ENCODE peak calls at places on chromosomes 12 and 14, in eight cellular contexts. J is neural progenitor cell, T is kidney epithelial cell, R is left ventricle myocardium inferior, W is upper lobe of right lung, Z is thoracic aorta, M is IMR-90, O is endodermal cell. I is an unnamed sample.
A peak's percentile ranks its signal among the peaks of the same experiment; 100 is the strongest.

GRCh38 chr12:57904848-57905811 is 36.2 kb upstream of the ATP23 start:
- DNase-seq in M (peak; percentile 88), T (peak; percentile 47), Z (peak; percentile 47), O (peak; percentile 99), W (peak; percentile 87), J (peak; percentile 93), R (peak; percentile 81), I (peak; percentile 55)

GRCh38 chr12:93959657-93960056 is 188.7 kb upstream of the PLXNC1 start:
- DNase-seq in M (peak; percentile 15), J (no peak), T (no peak), W (no peak), Z (no peak), R (no peak), O (no peak), I (no peak)

GRCh38 chr14:52314521-52315354 is 626 bp downstream of the PTGER2 start:
- DNase-seq in T (no peak), R (peak; percentile 26), M (peak; percentile 32), J (peak; percentile 36), Z (no peak), W (peak; percentile 74), O (peak; percentile 79), I (peak; percentile 31)

GRCh38 chr12:55685671-55686070 is 22.0 kb downstream of the ITGA7 start:
- DNase-seq in Z (no peak), M (no peak), O (no peak), J (no peak), R (no peak), W (peak; percentile 42), T (no peak), I (no peak)

GRCh38 chr12:132393245-132393795 is 63.9 kb upstream of the GALNT9 start:
- DNase-seq in J (no peak), R (no peak), T (no peak), W (peak; percentile 52), Z (no peak), M (no peak), O (no peak), I (no peak)

GRCh38 chr12:78929075-78929418 is 64.5 kb downstream of the SYT1 start:
- DNase-seq in T (no peak), R (no peak), W (no peak), J (no peak), M (no peak), Z (no peak), O (no peak), I (no peak)

GRCh38 chr12:54215990-54216579 is 27.3 kb upstream of the SMUG1 start:
- DNase-seq in R (peak; percentile 19), T (no peak), O (peak; percentile 67), J (no peak), W (peak; percentile 67), Z (no peak), M (no peak), I (peak; percentile 67)

GRCh38 chr14:37232907-37233481 is 35.3 kb downstream of the MIPOL1 start:
- DNase-seq in R (no peak), M (peak; percentile 69), O (no peak), T (no peak), W (no peak), J (peak; percentile 48), Z (no peak), I (no peak)

GRCh38 chr12:76762556-76762955 is 1.4 kb upstream of the ZDHHC17 start:
- DNase-seq in J (peak; percentile 89), T (no peak), W (no peak), M (no peak), R (no peak), Z (no peak), O (peak; percentile 84), I (no peak)

GRCh38 chr14:22483863-22484593 is 105.0 kb downstream of the DAD1 start:
- DNase-seq in Z (no peak), O (no peak), T (no peak), J (no peak), R (no peak), W (no peak), M (no peak), I (no peak)

GRCh38 chr14:62162998-62163589 is 400.9 kb downstream of the SNAPC1 start:
- DNase-seq in W (no peak), O (peak; percentile 70), M (peak; percentile 56), R (no peak), J (peak; percentile 72), T (peak; percentile 7), Z (no peak), I (no peak)

GRCh38 chr12:64701283-64701682 is 57.9 kb downstream of the GNS start:
- DNase-seq in J (peak; percentile 41), T (no peak), R (no peak), O (no peak), Z (no peak), M (no peak), W (no peak), I (no peak)

GRCh38 chr12:124057691-124058090 is 84.7 kb downstream of the ZNF664 start:
- DNase-seq in J (no peak), Z (no peak), M (no peak), T (no peak), O (no peak), R (no peak), W (no peak), I (no peak)

GRCh38 chr12:13135336-13136178 is 32.1 kb upstream of the GSG1 start:
- DNase-seq in T (peak; percentile 89), R (no peak), W (peak; percentile 93), J (no peak), Z (peak; percentile 38), M (peak; percentile 83), O (peak; percentile 86), I (no peak)

GRCh38 chr12:106179086-106179485 is 40.3 kb upstream of the NUAK1 start:
- DNase-seq in W (no peak), M (no peak), O (peak; percentile 24), T (no peak), J (peak; percentile 36), Z (no peak), R (no peak), I (no peak)

GRCh38 chr12:87518508-87518907 is 510.7 kb downstream of the C12orf50 start:
- DNase-seq in J (no peak), T (no peak), W (no peak), R (no peak), M (no peak), Z (no peak), O (no peak), I (no peak)

GRCh38 chr14:104680056-104680805 is 9.2 kb upstream of the INF2 start:
- DNase-seq in O (peak; percentile 78), M (peak; percentile 85), W (peak; percentile 63), Z (no peak), T (peak; percentile 48), R (peak; percentile 23), J (no peak), I (no peak)

GRCh38 chr14:66240112-66240511 is 246.1 kb upstream of the CCDC196 start:
- DNase-seq in M (no peak), O (no peak), W (no peak), R (no peak), Z (no peak), J (no peak), T (no peak), I (no peak)

GRCh38 chr14:104431351-104431928 is 148.1 kb upstream of the C14orf180 start:
- DNase-seq in J (no peak), M (no peak), Z (no peak), W (no peak), O (peak; percentile 22), T (no peak), R (no peak), I (no peak)

GRCh38 chr12:48934312-48934706 is 9.0 kb upstream of the FKBP11 start:
- DNase-seq in Z (no peak), O (peak; percentile 64), J (no peak), M (no peak), W (no peak), R (no peak), T (no peak), I (no peak)
- TF ChIP-seq CTCF in Z (no peak), O (peak; percentile 62), J (peak; percentile 43), M (peak; percentile 22), W (peak; percentile 13), R (peak; percentile 39), T (peak; percentile 34), I (peak; percentile 33)

GRCh38 chr12:109613611-109614455 is 40.2 kb downstream of the MVK start:
- DNase-seq in J (peak; percentile 60), O (peak; percentile 75), M (no peak), T (no peak), W (no peak), R (no peak), Z (no peak), I (no peak)
- H3K27me3 ChIP-seq in J (no peaks in the 10 kb centered on the region), O (no peaks in the 10 kb centered on the region), M (peaks cover 71% of the 10 kb centered on the region), T (peaks cover 63% of the 10 kb centered on the region), W (peaks cover 29% of the 10 kb centered on the region), R (peaks cover 74% of the 10 kb centered on the region), Z (no peaks in the 10 kb centered on the region), I (peaks cover 4% of the 10 kb centered on the region)

DNA sequence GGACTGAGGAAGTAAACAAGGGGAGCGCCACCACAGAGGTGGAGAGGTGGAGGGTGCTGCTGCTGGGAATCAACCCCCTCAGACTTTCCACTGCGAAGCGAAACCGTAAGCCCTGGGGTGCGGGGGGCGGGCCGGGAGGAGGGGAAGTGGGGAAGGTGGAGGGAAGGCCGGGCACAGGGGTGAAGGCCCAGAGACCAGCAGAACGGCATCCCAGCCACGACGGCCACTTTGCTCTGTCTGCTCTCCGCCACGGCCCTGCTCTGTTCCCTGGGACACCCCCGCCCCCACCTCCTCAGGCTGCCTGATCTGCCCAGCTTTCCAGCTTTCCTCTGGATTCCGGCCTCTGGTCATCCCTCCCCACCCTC is at the start of gene LAG3:
- DNase-seq in R (no peak), Z (no peak), O (peak; percentile 62), T (no peak), W (no peak), M (no peak), J (no peak), I (no peak)
- H3K36me3 ChIP-seq in R (peaks cover 13% of the 10 kb centered on the region), Z (peaks cover 22% of the 10 kb centered on the region), O (peaks cover 32% of the 10 kb centered on the region), T (peaks cover 2% of the 10 kb centered on the region), W (peaks cover 14% of the 10 kb centered on the region), M (peaks cover 17% of the 10 kb centered on the region), J (peaks cover 5% of the 10 kb centered on the region), I (no peaks in the 10 kb centered on the region)

GRCh38 chr12:22173154-22173553 is 127.1 kb downstream of the CMAS start:
- DNase-seq in O (no peak), T (no peak), R (no peak), Z (no peak), J (no peak), M (no peak), W (no peak), I (no peak)
- TF ChIP-seq CTCF in O (peak; percentile 33), T (no peak), R (no peak), Z (no peak), J (peak; percentile 11), M (no peak), W (no peak), I (no peak)

DNA sequence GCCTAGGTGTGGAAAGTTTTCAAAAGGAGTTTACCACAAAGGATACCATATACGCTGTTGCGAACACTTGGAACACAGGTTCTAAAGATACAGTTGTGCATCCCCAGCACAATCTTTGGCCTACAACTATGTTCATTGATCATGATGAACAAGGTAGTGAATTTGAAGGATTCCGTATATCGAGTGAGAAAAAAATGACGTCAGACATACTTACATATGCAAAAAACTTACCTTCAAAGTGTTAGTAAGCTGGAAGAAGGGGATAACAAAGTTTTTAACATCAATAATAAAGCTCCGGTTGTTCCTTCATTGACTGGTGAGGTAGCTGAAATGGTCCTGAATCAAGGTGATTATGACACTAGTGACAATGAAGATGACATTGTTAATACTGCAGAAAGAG is 133.9 kb upstream of the PDE3A start:
- DNase-seq in Z (no peak), R (no peak), O (no peak), J (no peak), M (no peak), W (no peak), T (no peak), I (no peak)
- H3K27me3 ChIP-seq in Z (no peaks in the 10 kb centered on the region), R (no peaks in the 10 kb centered on the region), O (no peaks in the 10 kb centered on the region), J (no peaks in the 10 kb centered on the region), M (no peaks in the 10 kb centered on the region), W (no peaks in the 10 kb centered on the region), T (no peaks in the 10 kb centered on the region), I (no peaks in the 10 kb centered on the region)